ENCODE peak calls at places on chromosomes 11 and 22, in six cellular contexts. M, P, W, D, S and G are unnamed samples.

GRCh38 chr22:19448076-19448607 is 631 bp upstream of the C22orf39 start:
- DNase-seq in D (peak), S (no peak), P (no peak), M (no peak), W (peak), G (peak)

GRCh38 chr11:55707029-55707428 is 45.0 kb downstream of the OR4C6 start:
- DNase-seq in S (no peak), M (no peak), W (peak), D (no peak), P (no peak), G (no peak)

GRCh38 chr11:44915621-44916020 is 35.1 kb downstream of the TP53I11 start:
- DNase-seq in M (no peak), P (no peak), S (no peak), D (no peak), W (no peak), G (no peak)

GRCh38 chr11:131748146-131749050 is 378.0 kb downstream of the NTM start:
- DNase-seq in W (peak), S (no peak), M (no peak), P (no peak), D (peak), G (peak)

GRCh38 chr11:78187366-78188011 is 937 bp downstream of the KCTD21 start:
- DNase-seq in W (peak), S (peak), M (no peak), P (no peak), D (no peak), G (no peak)

GRCh38 chr11:133842730-133843129 is 2.6 kb downstream of the SPATA19 start:
- DNase-seq in P (no peak), W (no peak), S (no peak), D (no peak), M (no peak), G (no peak)

GRCh38 chr11:46808804-46809431 is 37.2 kb downstream of the CKAP5 start:
- DNase-seq in D (no peak), M (no peak), P (no peak), W (peak), S (no peak), G (no peak)

GRCh38 chr11:20002312-20003216 is 157.7 kb downstream of the DBX1 start:
- DNase-seq in W (no peak), S (no peak), M (no peak), P (no peak), D (no peak), G (no peak)

GRCh38 chr22:45271667-45272188 is 13.0 kb upstream of the UPK3A start:
- DNase-seq in S (no peak), M (no peak), P (no peak), D (no peak), W (peak), G (no peak)

GRCh38 chr11:128310676-128311445 is 276.5 kb downstream of the ETS1 start:
- DNase-seq in D (no peak), S (no peak), W (no peak), P (no peak), M (no peak), G (no peak)

GRCh38 chr11:119450590-119450989 is 27.6 kb upstream of the THY1 start:
- DNase-seq in M (no peak), S (no peak), P (no peak), W (no peak), D (no peak), G (no peak)

GRCh38 chr11:93059074-93059957 is 89.9 kb downstream of the MTNR1B start:
- DNase-seq in P (no peak), S (no peak), D (no peak), W (no peak), M (no peak), G (peak)

GRCh38 chr22:26949193-26949592 is 291.8 kb downstream of the MIAT start:
- DNase-seq in D (no peak), M (no peak), W (no peak), S (no peak), P (no peak), G (no peak)

GRCh38 chr11:104531075-104531474 is 367.1 kb upstream of the PDGFD start:
- DNase-seq in P (no peak), W (no peak), D (no peak), S (peak), M (no peak), G (no peak)

GRCh38 chr22:33678523-33678922 is 241.8 kb downstream of the LARGE1 start:
- DNase-seq in W (peak), D (no peak), S (no peak), M (no peak), P (no peak), G (no peak)

GRCh38 chr11:118911113-118911879 is 14.4 kb downstream of the BCL9L start:
- DNase-seq in M (peak), D (no peak), S (no peak), P (no peak), W (no peak), G (no peak)

GRCh38 chr22:47190957-47191323 is 428.5 kb downstream of the TBC1D22A start:
- DNase-seq in D (no peak), S (no peak), P (no peak), M (peak), W (no peak), G (no peak)

GRCh38 chr11:119699227-119699626 is 29.8 kb downstream of the NECTIN1 start:
- DNase-seq in S (no peak), P (no peak), M (no peak), D (no peak), W (no peak), G (no peak)